ENCODE peak calls at places on chromosomes 11 and 22, in six cellular contexts. V is uterus, B is fibroblast of lung, T is WERI-Rb-1, J is H9, S is mammary epithelial cell. K is an unnamed sample.
A peak's percentile ranks its signal among the peaks of the same experiment; 100 is the strongest.

GRCh38 chr11:5210376-5210885 is 9.9 kb upstream of the OR51V1 start:
- DNase-seq in T (no peak), V (no peak), S (no peak), B (no peak), J (no peak), K (no peak)

GRCh38 chr22:35777335-35777975 is 59.8 kb downstream of the APOL5 start:
- DNase-seq in V (no peak), T (no peak), S (peak; percentile 57), J (no peak), B (peak; percentile 92), K (no peak)

GRCh38 chr11:47494996-47495855 is 46.3 kb upstream of the RAPSN start:
- DNase-seq in J (no peak), B (no peak), T (no peak), S (no peak), V (no peak), K (no peak)

GRCh38 chr11:129871914-129872313 is 23.5 kb downstream of the NFRKB start:
- DNase-seq in T (no peak), J (no peak), B (no peak), V (no peak), S (no peak), K (no peak)

GRCh38 chr11:74949748-74950127 is 672 bp downstream of the SPCS2 start:
- DNase-seq in S (no peak), J (no peak), B (peak; percentile 44), T (no peak), V (no peak), K (no peak)

GRCh38 chr11:68017858-68018729 is 8.0 kb downstream of the ALDH3B1 start:
- DNase-seq in B (no peak), S (no peak), J (no peak), V (no peak), T (no peak), K (no peak)

GRCh38 chr11:20066783-20067156 is 93.5 kb downstream of the DBX1 start:
- DNase-seq in J (no peak), V (no peak), B (no peak), S (no peak), T (no peak), K (no peak)

GRCh38 chr11:118911113-118911879 is 14.4 kb downstream of the BCL9L start:
- DNase-seq in V (peak; percentile 64), S (peak; percentile 66), T (no peak), J (peak; percentile 57), B (peak; percentile 61), K (no peak)

GRCh38 chr11:62905927-62906531 is 15.1 kb downstream of the CHRM1 start:
- DNase-seq in T (peak; percentile 83), S (peak; percentile 69), B (peak; percentile 59), V (peak; percentile 87), J (peak; percentile 93), K (peak; percentile 23)

GRCh38 chr11:8092587-8093424 is 11.8 kb downstream of the TUB start:
- DNase-seq in V (peak; percentile 61), S (peak; percentile 48), B (peak; percentile 57), T (peak; percentile 81), J (peak; percentile 71), K (no peak)

GRCh38 chr22:26342719-26343449 is 86.2 kb upstream of the ASPHD2 start:
- DNase-seq in B (peak; percentile 19), S (no peak), J (no peak), T (no peak), V (no peak), K (no peak)

GRCh38 chr11:120102862-120103118 is 35.1 kb downstream of the TRIM29 start:
- DNase-seq in J (no peak), B (no peak), T (no peak), V (no peak), S (no peak), K (no peak)

GRCh38 chr11:72391638-72392423 is 42.5 kb downstream of the CLPB start:
- DNase-seq in J (no peak), V (no peak), S (no peak), B (no peak), T (no peak), K (no peak)

GRCh38 chr11:45643585-45643984 is 21.8 kb downstream of the CHST1 start:
- DNase-seq in B (no peak), T (no peak), V (no peak), S (no peak), J (no peak), K (no peak)

GRCh38 chr22:44686873-44687600 is 15.0 kb upstream of the PRR5 start:
- DNase-seq in B (peak; percentile 57), T (no peak), V (no peak), S (no peak), J (no peak), K (no peak)

GRCh38 chr22:26483439-26484359 is at the start of the genes HPS4 and SRRD:
- DNase-seq in V (peak; percentile 89), J (peak; percentile 92), B (peak; percentile 87), S (peak; percentile 91), T (peak; percentile 89), K (peak; percentile 45)

GRCh38 chr11:19703211-19703610 is 9.4 kb upstream of the NAV2 start:
- DNase-seq in J (no peak), S (no peak), T (no peak), B (no peak), V (no peak), K (no peak)

GRCh38 chr11:131371791-131372104 is 1.3 kb downstream of the NTM start:
- DNase-seq in J (no peak), B (no peak), S (no peak), T (peak; percentile 26), V (no peak), K (no peak)

GRCh38 chr11:2276280-2276998 is 6.1 kb upstream of the ASCL2 start:
- DNase-seq in T (no peak), J (no peak), B (no peak), S (no peak), V (peak; percentile 2), K (no peak)

GRCh38 chr11:36499325-36499724 is 10.7 kb downstream of the TRAF6 start:
- DNase-seq in S (no peak), T (no peak), J (no peak), V (no peak), B (no peak), K (no peak)

GRCh38 chr11:36498721-36499120 is 11.4 kb downstream of the TRAF6 start:
- DNase-seq in B (no peak), J (no peak), S (no peak), T (no peak), V (no peak), K (no peak)

GRCh38 chr11:36500315-36500721 is 9.8 kb downstream of the TRAF6 start:
- DNase-seq in T (no peak), J (no peak), S (peak; percentile 87), V (no peak), B (peak; percentile 95), K (peak; percentile 75)

DNA sequence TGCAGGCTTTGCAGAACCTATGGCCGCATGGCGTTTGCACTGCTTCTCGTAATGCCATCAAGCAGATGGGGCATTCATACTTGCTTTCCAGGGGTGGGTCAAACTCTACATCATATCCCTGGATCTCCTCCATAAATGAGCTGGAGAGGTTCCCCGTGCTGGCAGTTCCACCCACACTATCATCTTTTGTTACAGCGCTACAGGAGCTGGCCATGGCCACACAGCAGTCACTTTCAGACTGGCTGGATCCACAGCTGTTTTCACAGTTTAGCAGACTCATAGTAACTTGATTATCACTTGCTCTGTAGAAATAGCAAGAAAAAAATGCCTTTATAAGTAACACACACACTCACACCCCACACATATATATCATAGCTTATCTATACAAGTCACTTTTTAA is 8.8 kb downstream of the TRAF6 start:
- DNase-seq in J (no peak), S (no peak), B (peak; percentile 39), T (no peak), V (no peak), K (no peak)
- H3K9me3 ChIP-seq in J (no peaks in the 10 kb centered on the region), S (no peaks in the 10 kb centered on the region), B (no peaks in the 10 kb centered on the region), T (no peaks in the 10 kb centered on the region), V (no peaks in the 10 kb centered on the region), K (no peaks in the 10 kb centered on the region)

DNA sequence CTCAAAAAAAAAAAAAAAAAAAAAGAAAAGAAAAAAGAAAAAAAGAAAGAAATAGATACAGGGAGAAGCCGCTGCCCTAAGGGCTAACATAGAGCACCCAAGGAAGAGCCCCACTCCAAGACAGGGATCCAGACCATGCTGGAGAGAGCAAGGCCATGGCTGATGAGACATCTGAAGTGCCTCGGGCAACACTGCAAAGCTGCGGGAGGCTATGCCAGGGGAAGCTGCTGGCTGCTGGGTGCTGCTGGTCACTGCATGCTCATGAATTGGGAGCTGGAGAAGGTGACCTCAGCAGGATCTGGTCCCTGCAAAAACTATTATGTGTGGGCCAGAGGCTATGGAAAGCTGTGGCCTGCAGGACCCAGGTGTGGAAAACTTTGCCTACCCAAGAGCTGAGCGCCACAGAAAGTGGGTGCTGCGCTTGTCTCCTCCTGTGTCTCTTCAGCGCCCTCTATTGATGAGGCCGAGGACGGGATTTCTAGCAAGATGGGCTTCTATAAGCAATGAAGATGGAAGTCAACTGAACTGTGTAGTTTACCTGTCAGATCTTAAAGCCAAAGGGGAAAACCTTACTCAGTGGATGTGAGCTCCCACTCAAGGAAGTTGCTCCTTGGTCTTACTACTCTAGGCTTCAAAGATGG is 17.3 kb upstream of the SLC29A2 start:
- DNase-seq in V (no peak), J (peak; percentile 83), T (peak; percentile 82), B (peak; percentile 56), S (peak; percentile 70), K (no peak)
- TF ChIP-seq CTCF in V (peak; percentile 31), J (peak; percentile 88), T (peak; percentile 83), B (peak; percentile 87), S (peak; percentile 88), K (peak; percentile 34)

GRCh38 chr22:47997052-47997568 is 1234.7 kb downstream of the TBC1D22A start:
- DNase-seq in J (no peak), T (no peak), B (no peak), S (no peak), V (no peak), K (no peak)

GRCh38 chr22:47994899-47995573 is 1232.6 kb downstream of the TBC1D22A start:
- DNase-seq in V (no peak), T (no peak), B (no peak), S (no peak), J (no peak), K (no peak)

GRCh38 chr22:47996446-47996857 is 1234.0 kb downstream of the TBC1D22A start:
- DNase-seq in T (no peak), J (no peak), S (no peak), V (no peak), B (no peak), K (no peak)

GRCh38 chr22:47995718-47996117 is 1233.3 kb downstream of the TBC1D22A start:
- DNase-seq in B (no peak), S (no peak), J (no peak), T (no peak), V (no peak), K (no peak)

GRCh38 chr22:47994045-47994444 is 1231.6 kb downstream of the TBC1D22A start:
- DNase-seq in J (no peak), S (no peak), T (no peak), B (no peak), V (no peak), K (no peak)
- H3K9me3 ChIP-seq in J (no peaks in the 10 kb centered on the region), S (peaks cover 31% of the 10 kb centered on the region), T (no peaks in the 10 kb centered on the region), B (no peaks in the 10 kb centered on the region), V (no peaks in the 10 kb centered on the region), K (no peaks in the 10 kb centered on the region)

GRCh38 chr11:66718320-66718971 is 10.6 kb downstream of the SPTBN2 start:
- DNase-seq in S (peak; percentile 6), V (no peak), B (no peak), T (no peak), J (peak; percentile 56), K (no peak)
- TF ChIP-seq CTCF in S (no peak), V (no peak), B (no peak), T (no peak), J (no peak), K (no peak)

DNA sequence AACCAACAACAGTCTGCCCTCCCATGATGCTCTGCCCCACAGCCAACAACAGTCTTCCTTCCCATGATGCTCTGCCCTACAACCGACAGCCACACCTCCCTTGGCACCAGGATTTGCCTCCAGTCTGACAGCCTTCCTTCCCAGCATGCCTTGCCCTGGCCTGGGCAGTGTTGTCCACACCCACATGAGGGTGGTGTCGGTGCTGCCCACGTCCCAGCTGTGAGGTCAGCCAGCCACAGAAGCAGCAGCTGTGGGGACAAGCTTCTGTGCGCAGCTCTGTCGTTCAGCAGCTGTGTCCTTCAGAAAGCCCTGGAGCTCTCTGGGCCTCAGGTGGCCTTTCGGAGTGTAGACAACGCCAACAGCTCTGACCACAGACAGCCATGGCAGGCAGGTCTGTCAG is 1378.9 kb downstream of the BRD1 start:
- DNase-seq in B (no peak), T (no peak), V (no peak), S (no peak), J (no peak), K (no peak)
- H3K9me3 ChIP-seq in B (no peaks in the 10 kb centered on the region), T (no peaks in the 10 kb centered on the region), V (no peaks in the 10 kb centered on the region), S (peaks cover 64% of the 10 kb centered on the region), J (no peaks in the 10 kb centered on the region), K (no peaks in the 10 kb centered on the region)